ENCODE peak calls at places on chromosome 16, in five cellular contexts. F, B, C, L and O are unnamed samples. For H3K4me1, the result is how much of the 10 kb centered on the place peaks cover.

GRCh38 chr16:79154081-79154480 is 446.5 kb downstream of the MAF start:
- DNase-seq in B (no peak), L (no peak), F (no peak), C (no peak), O (no peak)

GRCh38 chr16:31201511-31202401 is 804 bp downstream of the PYCARD start:
- DNase-seq in F (no peak), C (no peak), B (peak), L (peak), O (peak)

GRCh38 chr16:118857-119256 is 19.6 kb downstream of the NPRL3 start:
- DNase-seq in C (no peak), F (no peak), L (no peak), B (no peak), O (no peak)

GRCh38 chr16:60945225-60945624 is 1091.0 kb downstream of the CDH8 start:
- DNase-seq in B (no peak), L (peak), F (no peak), C (peak), O (peak)

GRCh38 chr16:85391175-85391707 is 221.9 kb upstream of the GSE1 start:
- DNase-seq in B (no peak), C (no peak), F (no peak), L (no peak), O (no peak)

GRCh38 chr16:4558026-4558425 is 1.9 kb downstream of the C16orf96 start:
- DNase-seq in F (no peak), L (peak), B (no peak), C (no peak), O (no peak)

GRCh38 chr16:12876778-12877177 is 24.6 kb upstream of the SHISA9 start:
- DNase-seq in C (peak), F (no peak), B (no peak), L (no peak), O (no peak)

GRCh38 chr16:26531290-26531730 is 535.4 kb upstream of the C16orf82 start:
- DNase-seq in F (no peak), C (no peak), B (no peak), L (no peak), O (no peak)

DNA sequence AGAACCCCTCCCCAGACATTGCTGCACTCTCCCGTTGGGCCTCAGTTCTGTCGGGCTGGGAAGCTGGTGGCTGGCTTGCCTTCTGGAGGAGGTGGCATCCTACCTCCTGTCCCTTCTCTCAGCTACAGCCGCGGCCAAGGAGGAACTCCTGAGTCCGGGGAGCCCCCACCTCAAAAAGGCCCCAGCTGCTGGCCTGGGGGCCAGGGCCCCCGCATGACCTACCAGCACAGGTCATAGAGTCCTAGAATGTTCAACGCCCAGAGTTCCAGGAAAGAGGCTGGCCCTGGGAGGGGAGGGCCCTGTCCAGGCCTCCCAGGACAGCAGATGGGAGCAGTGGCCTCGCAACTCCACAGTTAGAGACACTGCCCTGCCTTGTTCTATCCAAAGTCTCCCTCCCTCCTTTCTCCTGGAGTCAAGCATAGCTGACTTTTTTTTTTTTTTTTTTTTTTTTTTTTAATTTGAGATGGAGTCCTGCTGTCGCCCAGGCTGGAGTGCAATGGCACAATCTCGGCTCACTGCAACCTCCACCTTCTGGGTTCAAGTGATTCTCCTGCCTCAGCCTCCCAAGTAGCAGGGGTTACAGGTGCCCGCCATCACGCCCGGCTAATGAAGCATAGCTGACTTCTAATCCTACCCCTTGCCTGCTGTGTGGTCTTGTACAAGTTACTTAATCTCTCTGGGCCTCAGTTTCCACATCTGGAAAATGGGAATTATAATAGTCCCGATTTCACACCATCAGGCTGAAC is 7.1 kb downstream of the CARHSP1 start:
- DNase-seq in L (no peak), B (peak), C (no peak), F (no peak), O (no peak)
- H3K4me1 ChIP-seq in L (under half), B (under half), C (under half), F (under half), O (under half)

GRCh38 chr16:23607740-23608139 is 11.6 kb upstream of the NDUFAB1 start:
- DNase-seq in F (peak), B (peak), L (no peak), C (peak), O (no peak)
- H3K4me2 ChIP-seq in F (no peak), B (no peak), L (no peak), C (peak), O (no peak)

DNA sequence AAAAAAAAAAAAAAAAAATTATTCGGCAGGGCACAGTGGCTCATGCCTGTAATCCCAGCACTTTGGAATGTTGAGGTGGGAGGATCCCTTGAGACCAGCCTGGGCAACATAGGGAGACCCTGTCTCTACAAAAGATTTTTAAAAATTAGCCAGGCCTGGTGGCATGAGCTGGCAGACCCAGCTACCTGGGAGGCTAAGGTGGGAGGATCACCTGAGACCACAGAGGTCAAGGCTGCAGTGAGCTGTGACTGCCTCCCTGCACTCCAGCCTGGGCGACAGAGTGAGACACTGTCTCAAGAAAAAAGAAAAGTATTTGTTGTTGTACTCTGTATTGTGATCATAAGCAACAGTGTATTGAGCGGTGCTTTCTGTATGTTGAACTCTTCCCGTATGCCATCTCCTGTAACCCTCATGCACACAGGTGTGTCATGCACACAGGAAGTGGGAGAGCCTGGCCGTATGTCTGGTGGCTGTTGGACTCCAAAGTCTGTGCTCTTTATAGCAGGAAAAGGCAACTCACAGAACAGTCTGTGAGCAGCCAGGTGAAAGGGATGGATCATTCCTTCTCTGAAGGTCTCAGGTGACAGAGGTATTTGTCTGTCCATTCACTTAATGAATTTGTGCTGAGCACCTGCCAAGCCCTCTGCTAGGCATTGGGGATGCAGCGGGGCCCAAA is 17.2 kb downstream of the CDH1 start:
- DNase-seq in C (peak), L (no peak), F (no peak), B (no peak), O (no peak)
- H2AFZ ChIP-seq in C (no peak), L (no peak), F (peak), B (no peak), O (no peak)

GRCh38 chr16:67457611-67458010 is 23.3 kb downstream of the ATP6V0D1 start:
- DNase-seq in L (no peak), C (no peak), F (no peak), B (peak), O (no peak)

GRCh38 chr16:67458121-67458641 is 22.8 kb downstream of the ATP6V0D1 start:
- DNase-seq in C (no peak), F (no peak), B (peak), L (no peak), O (no peak)

GRCh38 chr16:67454852-67455251 is 23.9 kb downstream of the HSD11B2 start:
- DNase-seq in F (no peak), C (no peak), B (no peak), L (no peak), O (no peak)

GRCh38 chr16:67454104-67454503 is 23.2 kb downstream of the HSD11B2 start:
- DNase-seq in F (no peak), B (no peak), C (no peak), L (no peak), O (no peak)

GRCh38 chr16:67456383-67457140 is 24.4 kb downstream of the ATP6V0D1 start:
- DNase-seq in C (no peak), F (peak), B (peak), L (peak), O (no peak)
- H3K4me1 ChIP-seq in C (under half), F (under half), B (under half), L (under half), O (under half)

GRCh38 chr16:10868089-10868488 is 8.9 kb upstream of the CIITA start:
- DNase-seq in C (no peak), F (no peak), B (no peak), L (no peak), O (peak)

GRCh38 chr16:10868562-10869469 is 8.2 kb upstream of the CIITA start:
- DNase-seq in C (no peak), B (no peak), F (no peak), L (no peak), O (peak)

GRCh38 chr16:10870137-10870776 is 6.7 kb upstream of the CIITA start:
- DNase-seq in F (no peak), C (no peak), L (no peak), B (peak), O (no peak)

GRCh38 chr16:10871157-10871991 is 5.6 kb upstream of the CIITA start:
- DNase-seq in B (peak), C (peak), F (peak), L (no peak), O (peak)

DNA sequence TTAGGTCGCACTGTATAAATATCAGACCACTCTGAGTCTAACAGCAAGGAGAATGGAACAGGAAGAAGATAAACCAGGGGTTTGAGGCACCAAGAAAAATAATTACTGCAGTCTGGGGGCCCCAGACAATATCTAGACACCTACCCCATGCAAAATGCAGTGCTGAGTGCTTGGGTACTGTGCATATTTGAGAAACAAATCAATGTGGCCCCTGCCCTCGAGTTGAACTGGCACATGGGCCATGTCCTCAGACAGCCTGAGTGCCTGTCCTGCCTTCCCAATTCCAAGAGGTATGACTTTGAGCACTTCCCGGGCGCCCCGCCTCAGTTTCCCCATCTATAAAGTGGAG is 6.2 kb upstream of the CIITA start:
- DNase-seq in L (no peak), B (no peak), C (no peak), F (no peak), O (no peak)
- H3K4me2 ChIP-seq in L (no peak), B (no peak), C (peak), F (peak), O (no peak)